ENCODE peak calls at places on chromosome 21, in six cellular contexts. One of them, this sample, is unnamed.

GRCh38 chr21:16082038-16082816 is 352.4 kb downstream of the USP25 start:
- DNase-seq in activated CD8-positive, alpha-beta memory T cell treated with anti-CD3 and anti-CD28 coated beads for 4 hours: no peak
- DNase-seq in mucosa of descending colon: no peak
- DNase-seq in mucosa of gallbladder: no peak
- DNase-seq in activated naive CD4-positive, alpha-beta T cell treated with anti-CD3 and anti-CD28 coated beads for 36 hours: no peak
- DNase-seq in HT1080: peak; percentile 4
- DNase-seq in this sample: no peak

GRCh38 chr21:15058718-15059316 is 6.0 kb downstream of the NRIP1 start:
- DNase-seq in mucosa of gallbladder: no peak
- DNase-seq in activated CD8-positive, alpha-beta memory T cell treated with anti-CD3 and anti-CD28 coated beads for 4 hours: no peak
- DNase-seq in HT1080: peak; percentile 56
- DNase-seq in mucosa of descending colon: no peak
- DNase-seq in activated naive CD4-positive, alpha-beta T cell treated with anti-CD3 and anti-CD28 coated beads for 36 hours: no peak
- DNase-seq in this sample: no peak

GRCh38 chr21:31366825-31367224 is 22.8 kb upstream of the TIAM1 start:
- DNase-seq in mucosa of descending colon: no peak
- DNase-seq in mucosa of gallbladder: peak; percentile 55
- DNase-seq in HT1080: peak; percentile 93
- DNase-seq in activated naive CD4-positive, alpha-beta T cell treated with anti-CD3 and anti-CD28 coated beads for 36 hours: no peak
- DNase-seq in activated CD8-positive, alpha-beta memory T cell treated with anti-CD3 and anti-CD28 coated beads for 4 hours: no peak
- DNase-seq in this sample: no peak

GRCh38 chr21:35046880-35047229 is 2.2 kb downstream of the RUNX1 start:
- DNase-seq in activated CD8-positive, alpha-beta memory T cell treated with anti-CD3 and anti-CD28 coated beads for 4 hours: no peak
- DNase-seq in activated naive CD4-positive, alpha-beta T cell treated with anti-CD3 and anti-CD28 coated beads for 36 hours: no peak
- DNase-seq in mucosa of gallbladder: no peak
- DNase-seq in mucosa of descending colon: no peak
- DNase-seq in HT1080: no peak
- DNase-seq in this sample: no peak

GRCh38 chr21:26391166-26391565 is 181.9 kb downstream of the CYYR1 start:
- DNase-seq in HT1080: no peak
- DNase-seq in mucosa of gallbladder: no peak
- DNase-seq in mucosa of descending colon: no peak
- DNase-seq in activated CD8-positive, alpha-beta memory T cell treated with anti-CD3 and anti-CD28 coated beads for 4 hours: no peak
- DNase-seq in activated naive CD4-positive, alpha-beta T cell treated with anti-CD3 and anti-CD28 coated beads for 36 hours: no peak
- DNase-seq in this sample: no peak

GRCh38 chr21:25895565-25896205 is 160.9 kb downstream of the GABPA start:
- DNase-seq in activated CD8-positive, alpha-beta memory T cell treated with anti-CD3 and anti-CD28 coated beads for 4 hours: no peak
- DNase-seq in mucosa of descending colon: no peak
- DNase-seq in mucosa of gallbladder: no peak
- DNase-seq in activated naive CD4-positive, alpha-beta T cell treated with anti-CD3 and anti-CD28 coated beads for 36 hours: peak; percentile 37
- DNase-seq in HT1080: no peak
- DNase-seq in this sample: no peak

GRCh38 chr21:33424214-33424613 is 21.0 kb downstream of the IFNGR2 start:
- DNase-seq in activated naive CD4-positive, alpha-beta T cell treated with anti-CD3 and anti-CD28 coated beads for 36 hours: no peak
- DNase-seq in mucosa of gallbladder: no peak
- DNase-seq in mucosa of descending colon: no peak
- DNase-seq in HT1080: no peak
- DNase-seq in activated CD8-positive, alpha-beta memory T cell treated with anti-CD3 and anti-CD28 coated beads for 4 hours: no peak
- DNase-seq in this sample: no peak

GRCh38 chr21:46423546-46424061 is 35.1 kb upstream of the DIP2A start:
- DNase-seq in activated CD8-positive, alpha-beta memory T cell treated with anti-CD3 and anti-CD28 coated beads for 4 hours: no peak
- DNase-seq in activated naive CD4-positive, alpha-beta T cell treated with anti-CD3 and anti-CD28 coated beads for 36 hours: no peak
- DNase-seq in mucosa of gallbladder: no peak
- DNase-seq in HT1080: no peak
- DNase-seq in mucosa of descending colon: peak; percentile 19
- DNase-seq in this sample: no peak

GRCh38 chr21:45979141-45979631 is 2.4 kb upstream of the COL6A1 start:
- DNase-seq in HT1080: peak; percentile 83
- DNase-seq in activated naive CD4-positive, alpha-beta T cell treated with anti-CD3 and anti-CD28 coated beads for 36 hours: no peak
- DNase-seq in mucosa of descending colon: peak; percentile 51
- DNase-seq in activated CD8-positive, alpha-beta memory T cell treated with anti-CD3 and anti-CD28 coated beads for 4 hours: no peak
- DNase-seq in mucosa of gallbladder: peak; percentile 9
- DNase-seq in this sample: peak; percentile 42

GRCh38 chr21:38303300-38303699 is 46.5 kb downstream of the KCNJ15 start:
- DNase-seq in activated naive CD4-positive, alpha-beta T cell treated with anti-CD3 and anti-CD28 coated beads for 36 hours: no peak
- DNase-seq in mucosa of descending colon: no peak
- DNase-seq in HT1080: peak; percentile 91
- DNase-seq in mucosa of gallbladder: no peak
- DNase-seq in activated CD8-positive, alpha-beta memory T cell treated with anti-CD3 and anti-CD28 coated beads for 4 hours: no peak
- DNase-seq in this sample: no peak

This sample was measured in lower lobe of right lung.